ENCODE peak calls at places on chromosome 6, in ten cellular contexts. One of them, this sample, is unnamed.

GRCh38 chr6:16473908-16474791 is 235.8 kb downstream of the GMPR start:
- DNase-seq in fibroblast of pulmonary artery: no peak
- DNase-seq in cerebellum: no peak
- DNase-seq in naive B cell: no peak
- DNase-seq in iris pigment epithelial cell: no peak
- DNase-seq in endothelial cell: no peak
- DNase-seq in lung: no peak
- DNase-seq in LoVo: no peak
- DNase-seq in HS-5: no peak
- DNase-seq in EL: no peak
- DNase-seq in this sample: no peak

GRCh38 chr6:92706976-92707375 is 712.4 kb downstream of the EPHA7 start:
- DNase-seq in fibroblast of pulmonary artery: no peak
- DNase-seq in HS-5: peak
- DNase-seq in lung: no peak
- DNase-seq in naive B cell: no peak
- DNase-seq in cerebellum: no peak
- DNase-seq in endothelial cell: no peak
- DNase-seq in iris pigment epithelial cell: peak
- DNase-seq in LoVo: no peak
- DNase-seq in EL: no peak
- DNase-seq in this sample: no peak

GRCh38 chr6:27502508-27503435 is 29.9 kb upstream of the ZNF184 start:
- DNase-seq in naive B cell: peak
- DNase-seq in lung: no peak
- DNase-seq in EL: peak
- DNase-seq in endothelial cell: peak
- DNase-seq in HS-5: peak
- DNase-seq in iris pigment epithelial cell: peak
- DNase-seq in LoVo: peak
- DNase-seq in fibroblast of pulmonary artery: peak
- DNase-seq in cerebellum: no peak
- DNase-seq in this sample: peak

GRCh38 chr6:4624726-4625125 is 151.5 kb upstream of the CDYL start:
- DNase-seq in EL: no peak
- DNase-seq in cerebellum: no peak
- DNase-seq in lung: no peak
- DNase-seq in endothelial cell: no peak
- DNase-seq in iris pigment epithelial cell: no peak
- DNase-seq in HS-5: no peak
- DNase-seq in naive B cell: no peak
- DNase-seq in LoVo: no peak
- DNase-seq in fibroblast of pulmonary artery: no peak
- DNase-seq in this sample: no peak

GRCh38 chr6:169326067-169326799 is 72.6 kb upstream of the THBS2 start:
- DNase-seq in iris pigment epithelial cell: peak
- DNase-seq in LoVo: no peak
- DNase-seq in HS-5: no peak
- DNase-seq in cerebellum: no peak
- DNase-seq in naive B cell: no peak
- DNase-seq in fibroblast of pulmonary artery: peak
- DNase-seq in EL: peak
- DNase-seq in lung: no peak
- DNase-seq in endothelial cell: peak
- DNase-seq in this sample: peak

GRCh38 chr6:121285041-121285440 is 49.2 kb downstream of the TBC1D32 start:
- DNase-seq in iris pigment epithelial cell: peak
- DNase-seq in EL: peak
- DNase-seq in lung: no peak
- DNase-seq in endothelial cell: no peak
- DNase-seq in cerebellum: no peak
- DNase-seq in HS-5: peak
- DNase-seq in fibroblast of pulmonary artery: peak
- DNase-seq in LoVo: no peak
- DNase-seq in naive B cell: no peak
- DNase-seq in this sample: no peak

GRCh38 chr6:108108374-108108773 is 33.8 kb upstream of the OSTM1 start:
- DNase-seq in cerebellum: no peak
- DNase-seq in iris pigment epithelial cell: no peak
- DNase-seq in lung: no peak
- DNase-seq in LoVo: no peak
- DNase-seq in fibroblast of pulmonary artery: no peak
- DNase-seq in endothelial cell: no peak
- DNase-seq in HS-5: no peak
- DNase-seq in naive B cell: no peak
- DNase-seq in EL: no peak
- DNase-seq in this sample: no peak

GRCh38 chr6:6736753-6737654 is 148.5 kb downstream of the LY86 start:
- DNase-seq in lung: no peak
- DNase-seq in EL: peak
- DNase-seq in endothelial cell: peak
- DNase-seq in HS-5: no peak
- DNase-seq in naive B cell: no peak
- DNase-seq in iris pigment epithelial cell: peak
- DNase-seq in LoVo: no peak
- DNase-seq in cerebellum: no peak
- DNase-seq in fibroblast of pulmonary artery: peak
- DNase-seq in this sample: no peak

GRCh38 chr6:106748547-106749207 is 119.3 kb downstream of the QRSL1 start:
- DNase-seq in fibroblast of pulmonary artery: no peak
- DNase-seq in lung: no peak
- DNase-seq in HS-5: no peak
- DNase-seq in naive B cell: no peak
- DNase-seq in EL: no peak
- DNase-seq in cerebellum: no peak
- DNase-seq in iris pigment epithelial cell: no peak
- DNase-seq in LoVo: no peak
- DNase-seq in endothelial cell: no peak
- DNase-seq in this sample: no peak

GRCh38 chr6:21942910-21943309 is 349.4 kb downstream of the SOX4 start:
- DNase-seq in cerebellum: no peak
- DNase-seq in lung: no peak
- DNase-seq in endothelial cell: no peak
- DNase-seq in naive B cell: no peak
- DNase-seq in fibroblast of pulmonary artery: no peak
- DNase-seq in EL: peak
- DNase-seq in LoVo: no peak
- DNase-seq in HS-5: no peak
- DNase-seq in iris pigment epithelial cell: peak
- DNase-seq in this sample: no peak

GRCh38 chr6:42380208-42380979 is 71.3 kb downstream of the TRERF1 start:
- DNase-seq in cerebellum: no peak
- DNase-seq in lung: no peak
- DNase-seq in iris pigment epithelial cell: no peak
- DNase-seq in endothelial cell: no peak
- DNase-seq in EL: no peak
- DNase-seq in HS-5: no peak
- DNase-seq in LoVo: no peak
- DNase-seq in naive B cell: no peak
- DNase-seq in fibroblast of pulmonary artery: no peak
- DNase-seq in this sample: no peak

GRCh38 chr6:119323926-119324325 is 25.6 kb downstream of the MAN1A1 start:
- DNase-seq in cerebellum: no peak
- DNase-seq in lung: no peak
- DNase-seq in LoVo: no peak
- DNase-seq in fibroblast of pulmonary artery: no peak
- DNase-seq in endothelial cell: no peak
- DNase-seq in iris pigment epithelial cell: peak
- DNase-seq in HS-5: no peak
- DNase-seq in naive B cell: no peak
- DNase-seq in EL: no peak
- DNase-seq in this sample: no peak

GRCh38 chr6:42104095-42104806 is 38.2 kb downstream of the C6orf132 start:
- DNase-seq in lung: peak
- DNase-seq in EL: no peak
- DNase-seq in LoVo: no peak
- DNase-seq in naive B cell: peak
- DNase-seq in cerebellum: no peak
- DNase-seq in endothelial cell: peak
- DNase-seq in fibroblast of pulmonary artery: peak
- DNase-seq in HS-5: no peak
- DNase-seq in iris pigment epithelial cell: peak
- DNase-seq in this sample: no peak

GRCh38 chr6:155327326-155328073 is 13.2 kb upstream of the TFB1M start:
- DNase-seq in fibroblast of pulmonary artery: peak
- DNase-seq in naive B cell: peak
- DNase-seq in iris pigment epithelial cell: peak
- DNase-seq in cerebellum: peak
- DNase-seq in lung: peak
- DNase-seq in EL: peak
- DNase-seq in LoVo: peak
- DNase-seq in HS-5: peak
- DNase-seq in endothelial cell: peak
- DNase-seq in this sample: peak

GRCh38 chr6:166025149-166025898 is 142.3 kb downstream of the TBXT start:
- DNase-seq in lung: no peak
- DNase-seq in endothelial cell: no peak
- DNase-seq in fibroblast of pulmonary artery: peak
- DNase-seq in HS-5: peak
- DNase-seq in iris pigment epithelial cell: peak
- DNase-seq in EL: peak
- DNase-seq in cerebellum: peak
- DNase-seq in LoVo: no peak
- DNase-seq in naive B cell: no peak
- DNase-seq in this sample: no peak

GRCh38 chr6:135936606-135937005 is 85.1 kb downstream of the PDE7B start:
- DNase-seq in endothelial cell: no peak
- DNase-seq in LoVo: no peak
- DNase-seq in EL: peak
- DNase-seq in cerebellum: no peak
- DNase-seq in HS-5: peak
- DNase-seq in naive B cell: no peak
- DNase-seq in fibroblast of pulmonary artery: peak
- DNase-seq in iris pigment epithelial cell: peak
- DNase-seq in lung: no peak
- DNase-seq in this sample: no peak

GRCh38 chr6:40320947-40321346 is 266.2 kb downstream of the LRFN2 start:
- DNase-seq in fibroblast of pulmonary artery: no peak
- DNase-seq in lung: no peak
- DNase-seq in cerebellum: no peak
- DNase-seq in HS-5: no peak
- DNase-seq in iris pigment epithelial cell: no peak
- DNase-seq in endothelial cell: no peak
- DNase-seq in naive B cell: no peak
- DNase-seq in EL: no peak
- DNase-seq in LoVo: no peak
- DNase-seq in this sample: no peak

GRCh38 chr6:20723236-20723635 is 189.0 kb downstream of the CDKAL1 start:
- DNase-seq in endothelial cell: no peak
- DNase-seq in EL: no peak
- DNase-seq in lung: no peak
- DNase-seq in HS-5: no peak
- DNase-seq in cerebellum: no peak
- DNase-seq in naive B cell: no peak
- DNase-seq in fibroblast of pulmonary artery: no peak
- DNase-seq in LoVo: no peak
- DNase-seq in iris pigment epithelial cell: no peak
- DNase-seq in this sample: no peak

GRCh38 chr6:3217286-3217685 is 10.2 kb downstream of the TUBB2B start:
- DNase-seq in naive B cell: no peak
- DNase-seq in iris pigment epithelial cell: no peak
- DNase-seq in endothelial cell: no peak
- DNase-seq in lung: no peak
- DNase-seq in cerebellum: no peak
- DNase-seq in HS-5: no peak
- DNase-seq in EL: no peak
- DNase-seq in fibroblast of pulmonary artery: no peak
- DNase-seq in LoVo: no peak
- DNase-seq in this sample: no peak

GRCh38 chr6:134190883-134191282 is 127.0 kb downstream of the SGK1 start:
- DNase-seq in EL: no peak
- DNase-seq in endothelial cell: no peak
- DNase-seq in lung: no peak
- DNase-seq in iris pigment epithelial cell: no peak
- DNase-seq in fibroblast of pulmonary artery: no peak
- DNase-seq in LoVo: no peak
- DNase-seq in cerebellum: no peak
- DNase-seq in naive B cell: no peak
- DNase-seq in HS-5: no peak
- DNase-seq in this sample: no peak

GRCh38 chr6:139743629-139744028 is 369.2 kb upstream of the CITED2 start:
- DNase-seq in cerebellum: no peak
- DNase-seq in naive B cell: no peak
- DNase-seq in LoVo: peak
- DNase-seq in HS-5: peak
- DNase-seq in EL: peak
- DNase-seq in lung: no peak
- DNase-seq in endothelial cell: no peak
- DNase-seq in fibroblast of pulmonary artery: peak
- DNase-seq in iris pigment epithelial cell: peak
- DNase-seq in this sample: peak

GRCh38 chr6:40848038-40848437 is 191.0 kb downstream of the UNC5CL start:
- DNase-seq in iris pigment epithelial cell: peak
- DNase-seq in LoVo: no peak
- DNase-seq in HS-5: no peak
- DNase-seq in EL: peak
- DNase-seq in naive B cell: no peak
- DNase-seq in fibroblast of pulmonary artery: no peak
- DNase-seq in endothelial cell: no peak
- DNase-seq in lung: no peak
- DNase-seq in cerebellum: no peak
- DNase-seq in this sample: no peak

GRCh38 chr6:90819483-90819882 is 232.6 kb upstream of the MAP3K7 start:
- DNase-seq in naive B cell: no peak
- DNase-seq in fibroblast of pulmonary artery: no peak
- DNase-seq in iris pigment epithelial cell: no peak
- DNase-seq in EL: no peak
- DNase-seq in cerebellum: no peak
- DNase-seq in endothelial cell: no peak
- DNase-seq in HS-5: no peak
- DNase-seq in LoVo: no peak
- DNase-seq in lung: no peak
- DNase-seq in this sample: no peak

GRCh38 chr6:131231103-131231502 is 95.8 kb downstream of the AKAP7 start:
- DNase-seq in iris pigment epithelial cell: peak
- DNase-seq in endothelial cell: no peak
- DNase-seq in HS-5: peak
- DNase-seq in LoVo: no peak
- DNase-seq in lung: no peak
- DNase-seq in EL: no peak
- DNase-seq in fibroblast of pulmonary artery: peak
- DNase-seq in cerebellum: no peak
- DNase-seq in naive B cell: no peak
- DNase-seq in this sample: no peak

GRCh38 chr6:155755452-155755851 is 299.8 kb upstream of the NOX3 start:
- DNase-seq in endothelial cell: no peak
- DNase-seq in naive B cell: no peak
- DNase-seq in LoVo: no peak
- DNase-seq in fibroblast of pulmonary artery: peak
- DNase-seq in iris pigment epithelial cell: peak
- DNase-seq in HS-5: no peak
- DNase-seq in EL: no peak
- DNase-seq in cerebellum: no peak
- DNase-seq in lung: no peak
- DNase-seq in this sample: no peak

GRCh38 chr6:41878961-41879405 is 16.2 kb downstream of the USP49 start:
- DNase-seq in lung: no peak
- DNase-seq in naive B cell: no peak
- DNase-seq in EL: peak
- DNase-seq in endothelial cell: no peak
- DNase-seq in cerebellum: no peak
- DNase-seq in HS-5: peak
- DNase-seq in iris pigment epithelial cell: peak
- DNase-seq in LoVo: no peak
- DNase-seq in fibroblast of pulmonary artery: peak
- DNase-seq in this sample: no peak

GRCh38 chr6:169469028-169469427 is 215.4 kb upstream of the THBS2 start:
- DNase-seq in fibroblast of pulmonary artery: no peak
- DNase-seq in LoVo: no peak
- DNase-seq in HS-5: no peak
- DNase-seq in naive B cell: no peak
- DNase-seq in cerebellum: no peak
- DNase-seq in iris pigment epithelial cell: no peak
- DNase-seq in lung: no peak
- DNase-seq in EL: no peak
- DNase-seq in endothelial cell: no peak
- DNase-seq in this sample: no peak

GRCh38 chr6:74597266-74597665 is 608.6 kb downstream of the COL12A1 start:
- DNase-seq in LoVo: no peak
- DNase-seq in iris pigment epithelial cell: peak
- DNase-seq in HS-5: no peak
- DNase-seq in EL: peak
- DNase-seq in fibroblast of pulmonary artery: peak
- DNase-seq in lung: no peak
- DNase-seq in naive B cell: no peak
- DNase-seq in endothelial cell: no peak
- DNase-seq in cerebellum: no peak
- DNase-seq in this sample: no peak